ENCODE peak calls at places on chromosomes 7 and 10, in five cellular contexts. B is CD8-positive, alpha-beta T cell; A is LNCaP clone FGC; O is upper lobe of right lung; P is cardiac muscle cell. I is an unnamed sample.

GRCh38 chr7:133051066-133051465 is 30.8 kb downstream of the CHCHD3 start:
- DNase-seq in B (no peak), A (no peak), O (no peak), P (peak; percentile 58), I (no peak)

GRCh38 chr10:86344714-86345161 is 21.9 kb downstream of the GRID1 start:
- DNase-seq in B (no peak), A (no peak), O (peak; percentile 55), P (no peak), I (peak; percentile 57)

GRCh38 chr7:70612811-70613210 is 519.1 kb upstream of the GALNT17 start:
- DNase-seq in B (no peak), A (no peak), O (no peak), P (no peak), I (no peak)

GRCh38 chr10:100655760-100656421 is 89.5 kb upstream of the PAX2 start:
- DNase-seq in B (no peak), A (no peak), O (no peak), P (no peak), I (no peak)

GRCh38 chr7:47266131-47266706 is 315.7 kb downstream of the TNS3 start:
- DNase-seq in B (no peak), A (peak; percentile 23), O (peak; percentile 69), P (peak; percentile 74), I (no peak)

GRCh38 chr10:96585726-96586418 is 940 bp downstream of the TM9SF3 start:
- DNase-seq in B (peak; percentile 28), A (no peak), O (no peak), P (no peak), I (no peak)

GRCh38 chr10:24953350-24954074 is 1.1 kb upstream of the PRTFDC1 start:
- DNase-seq in B (no peak), A (no peak), O (no peak), P (no peak), I (no peak)

GRCh38 chr7:71301167-71301566 is 169.2 kb downstream of the GALNT17 start:
- DNase-seq in B (no peak), A (no peak), O (no peak), P (no peak), I (no peak)

GRCh38 chr7:129017933-129018538 is 36.9 kb downstream of the TNPO3 start:
- DNase-seq in B (no peak), A (no peak), O (no peak), P (no peak), I (no peak)

GRCh38 chr7:138449580-138449979 is 10.5 kb upstream of the TRIM24 start:
- DNase-seq in B (peak; percentile 38), A (no peak), O (no peak), P (no peak), I (no peak)
- TF ChIP-seq CTCF in B (peak; percentile 43), A (peak; percentile 17), O (peak; percentile 24), P (no peak), I (peak; percentile 48)

DNA sequence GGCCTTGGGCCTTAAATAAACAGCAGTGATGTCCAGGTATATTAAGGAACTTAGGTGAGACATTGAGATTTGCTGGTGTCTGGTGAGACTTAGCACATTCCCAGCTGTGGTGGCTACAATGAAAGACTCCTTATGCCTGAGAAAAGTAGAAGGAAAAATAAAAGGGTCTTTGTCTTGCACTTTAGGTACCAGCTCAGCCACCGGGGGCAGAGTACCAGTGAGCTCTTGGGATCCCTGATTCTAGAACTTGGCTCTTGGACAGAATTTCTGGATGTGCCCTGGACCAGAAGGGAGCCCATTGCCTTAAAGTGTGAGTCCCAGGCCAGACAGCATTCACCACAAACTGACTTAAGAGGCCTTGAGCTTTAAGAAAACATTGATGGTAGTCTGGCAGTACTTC is 1038.7 kb downstream of the SORCS3 start:
- DNase-seq in B (no peak), A (no peak), O (no peak), P (no peak), I (no peak)
- TF ChIP-seq CTCF in B (no peak), A (no peak), O (no peak), P (no peak), I (no peak)

DNA sequence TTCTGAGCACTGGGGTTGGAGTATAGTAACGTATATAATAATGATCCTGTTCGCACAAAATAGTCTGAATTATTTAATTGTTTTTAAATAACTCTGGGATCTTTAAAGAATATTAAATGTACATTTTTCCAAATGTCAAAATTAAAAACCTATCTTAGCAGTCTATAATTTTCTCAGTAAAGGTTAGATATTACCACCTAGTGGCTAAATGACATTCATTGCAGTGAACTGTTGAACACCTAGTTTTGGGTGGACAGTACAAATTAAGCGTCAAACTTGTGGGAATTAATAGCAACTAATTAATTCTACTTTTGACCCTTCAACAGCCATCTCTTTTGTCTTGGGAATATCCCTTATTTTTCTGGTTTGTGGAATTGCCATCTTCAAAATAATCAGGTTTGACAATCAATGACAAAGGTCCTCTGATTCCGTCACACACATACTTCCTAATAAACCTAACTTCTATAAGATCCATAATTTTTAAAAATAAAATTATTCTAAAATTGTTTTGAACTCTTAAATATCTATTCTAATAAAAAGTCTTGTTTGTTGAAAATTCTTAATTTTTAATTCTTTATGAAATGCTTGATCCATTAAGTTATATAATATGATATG is 165.7 kb downstream of the SEMA3D start:
- DNase-seq in B (no peak), A (no peak), O (no peak), P (peak; percentile 29), I (no peak)
- TF ChIP-seq CTCF in B (no peak), A (peak; percentile 67), O (peak; percentile 36), P (peak; percentile 60), I (peak; percentile 97)

DNA sequence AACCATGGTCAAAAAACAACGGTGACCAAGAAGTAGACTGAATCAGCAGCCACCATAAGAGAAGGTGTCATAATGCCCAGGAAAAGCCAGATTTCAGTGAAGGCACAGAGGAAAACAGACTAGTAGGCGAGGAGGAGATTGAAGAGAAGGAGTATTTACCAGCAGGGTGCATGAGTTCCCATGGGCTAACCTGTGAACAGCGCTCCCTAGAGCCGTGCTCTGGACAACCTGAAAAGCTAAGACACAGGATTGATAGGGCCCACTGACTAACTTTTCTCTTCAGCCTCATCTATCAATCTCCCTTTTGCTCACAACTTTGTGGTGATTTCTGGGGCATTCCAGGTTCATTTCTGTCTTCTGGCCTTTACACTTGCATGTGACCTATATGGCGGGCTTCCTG is 12.9 kb downstream of the ANKRD22 start:
- DNase-seq in B (no peak), A (no peak), O (no peak), P (no peak), I (no peak)
- TF ChIP-seq CTCF in B (no peak), A (no peak), O (no peak), P (no peak), I (no peak)

DNA sequence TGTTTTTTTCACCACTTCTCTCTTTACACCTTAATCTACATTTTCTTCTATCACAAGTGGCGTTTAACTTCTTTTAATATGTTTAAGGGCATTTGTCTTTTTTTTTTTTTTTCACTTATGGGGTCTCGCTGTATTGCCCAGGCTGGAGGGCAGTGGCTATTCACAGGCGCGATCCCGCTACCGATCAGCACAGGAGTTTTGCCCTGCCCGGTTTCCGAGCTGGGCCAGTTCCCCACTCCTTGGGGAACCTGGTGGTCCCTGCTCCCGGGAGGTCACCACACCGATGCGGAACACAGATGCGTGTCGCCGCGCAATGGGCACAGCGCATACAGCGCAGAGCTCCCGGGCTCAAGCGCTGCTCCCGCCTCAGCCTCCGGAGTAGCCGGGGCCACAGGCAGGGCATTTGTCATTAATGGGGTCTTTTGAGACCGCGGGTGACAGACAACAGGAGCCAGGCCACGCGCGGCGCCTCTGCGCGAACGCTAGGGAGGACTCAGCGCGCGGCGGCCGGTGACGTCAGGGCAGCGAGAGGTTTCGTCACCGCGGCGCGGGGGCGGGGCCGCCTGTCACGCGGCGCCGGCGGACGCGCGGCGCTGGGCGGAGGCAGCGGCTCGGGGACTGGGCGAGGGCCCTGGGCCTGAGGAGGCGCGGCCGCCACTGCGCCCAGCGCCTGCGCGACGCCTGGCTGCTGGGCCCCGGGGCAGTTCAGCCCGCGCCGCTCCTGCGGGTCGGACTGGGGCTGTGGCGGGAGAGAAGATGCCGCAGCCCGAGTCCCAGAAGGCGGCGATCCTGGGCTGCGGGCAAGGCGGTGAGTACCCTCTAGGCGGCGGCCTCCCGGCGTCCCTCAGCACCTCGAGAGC is at the start of gene GALNT11:
- DNase-seq in B (peak; percentile 80), A (no peak), O (peak; percentile 94), P (peak; percentile 92), I (peak; percentile 90)
- TF ChIP-seq CTCF in B (peak; percentile 17), A (peak; percentile 38), O (peak; percentile 27), P (peak; percentile 19), I (peak; percentile 73)

I was measured in chondrocyte.